ENCODE peak calls at places on chromosome 15, in four cellular contexts. G is stomach, V is adrenal gland, R is H54. W is an unnamed sample.

GRCh38 chr15:71355268-71355667 is 240.0 kb downstream of the THSD4 start:
- DNase-seq in G (no peak), V (no peak), R (no peak), W (no peak)

GRCh38 chr15:40155270-40155910 is 5.5 kb upstream of the BUB1B start:
- DNase-seq in G (peak), V (no peak), R (no peak), W (no peak)

GRCh38 chr15:64447536-64448315 is 12.7 kb upstream of the ZNF609 start:
- DNase-seq in G (no peak), V (no peak), R (no peak), W (no peak)

GRCh38 chr15:83843511-83843910 is 189.6 kb downstream of the ADAMTSL3 start:
- DNase-seq in G (no peak), V (no peak), R (no peak), W (no peak)

GRCh38 chr15:72197460-72198409 is at the start of gene GRAMD2A:
- DNase-seq in G (peak), V (no peak), R (no peak), W (no peak)

GRCh38 chr15:45715528-45715927 is 80.7 kb downstream of the SQOR start:
- DNase-seq in G (no peak), V (no peak), R (no peak), W (no peak)

GRCh38 chr15:77037475-77038209 is 33.3 kb downstream of the TSPAN3 start:
- DNase-seq in G (peak), V (no peak), R (no peak), W (no peak)

GRCh38 chr15:93974804-93975481 is 256.4 kb upstream of the MCTP2 start:
- DNase-seq in G (no peak), V (no peak), R (peak), W (peak)

GRCh38 chr15:65981837-65982696 is 112.8 kb downstream of the RAB11A start:
- DNase-seq in G (peak), V (no peak), R (no peak), W (no peak)

GRCh38 chr15:97026781-97027180 is 696.3 kb downstream of the NR2F2 start:
- DNase-seq in G (no peak), V (no peak), R (no peak), W (no peak)

GRCh38 chr15:58771621-58772235 is 626 bp downstream of the MINDY2 start:
- DNase-seq in G (peak), V (peak), R (peak), W (peak)

DNA sequence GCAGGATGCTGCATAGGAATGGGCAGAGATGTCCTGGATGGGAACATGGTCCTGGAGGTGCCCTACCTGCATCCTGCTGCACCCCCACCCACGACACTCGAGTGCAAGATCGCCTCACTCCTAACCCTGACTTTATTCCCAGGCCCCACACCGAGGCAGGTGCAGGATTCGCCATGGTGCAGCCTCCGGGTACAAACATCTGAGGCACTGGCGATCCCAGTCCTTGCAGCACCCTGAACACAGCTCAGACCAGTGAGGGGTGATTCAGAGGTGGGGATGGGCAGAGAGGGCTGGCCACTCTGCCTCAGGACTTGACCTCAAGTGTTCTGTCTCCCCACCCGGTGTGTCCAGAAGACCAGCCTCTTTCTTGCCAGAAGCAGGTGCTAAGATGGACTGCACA is 49.1 kb downstream of the KLF13 start:
- DNase-seq in G (no peak), V (no peak), R (no peak), W (no peak)
- TF ChIP-seq POLR2A in G (no peak), V (no peak), R (no peak), W (no peak)

DNA sequence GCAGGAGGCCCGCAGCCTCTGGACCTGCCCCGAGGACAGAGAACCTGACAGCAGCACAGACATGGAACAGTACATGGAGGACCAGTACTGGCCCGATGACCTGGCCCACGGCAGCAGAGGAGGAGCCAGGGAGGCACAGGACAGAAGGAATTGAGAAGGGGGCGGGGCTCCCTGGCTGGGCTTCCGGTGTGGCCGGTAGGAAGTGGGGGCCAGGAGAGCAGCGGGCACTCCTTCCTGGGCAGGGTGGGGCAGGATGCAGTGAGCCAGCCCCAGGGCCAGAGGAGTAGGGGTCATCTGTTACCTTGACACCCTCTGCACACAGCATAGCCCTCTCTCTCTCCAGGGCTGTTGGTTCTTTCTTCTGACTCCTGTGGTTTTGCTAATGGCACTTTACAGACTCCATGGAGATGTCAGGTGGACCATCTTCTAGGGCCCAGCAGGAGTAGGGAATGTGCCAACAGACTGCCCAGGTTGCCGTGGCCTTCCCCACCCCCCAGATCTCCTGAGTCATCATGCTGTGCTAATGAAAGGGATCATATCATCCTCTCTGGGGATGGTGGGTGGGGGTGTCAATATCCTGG is 8.6 kb upstream of the ISG20 start:
- DNase-seq in G (peak), V (no peak), R (peak), W (no peak)
- TF ChIP-seq POLR2A in G (no peak), V (no peak), R (no peak), W (no peak)

GRCh38 chr15:74777769-74778598 is 3.9 kb upstream of the CSK start:
- DNase-seq in G (no peak), V (no peak), R (no peak), W (no peak)
- TF ChIP-seq POLR2A in G (no peak), V (no peak), R (no peak), W (no peak)

GRCh38 chr15:98650871-98651481 is 2.6 kb downstream of the IGF1R start:
- DNase-seq in G (peak), V (peak), R (no peak), W (no peak)
- TF ChIP-seq POLR2A in G (no peak), V (no peak), R (no peak), W (peak)

GRCh38 chr15:50354838-50355611 is at the start of gene GABPB1:
- DNase-seq in G (peak), V (peak), R (peak), W (peak)
- TF ChIP-seq POLR2A in G (no peak), V (peak), R (peak), W (peak)

DNA sequence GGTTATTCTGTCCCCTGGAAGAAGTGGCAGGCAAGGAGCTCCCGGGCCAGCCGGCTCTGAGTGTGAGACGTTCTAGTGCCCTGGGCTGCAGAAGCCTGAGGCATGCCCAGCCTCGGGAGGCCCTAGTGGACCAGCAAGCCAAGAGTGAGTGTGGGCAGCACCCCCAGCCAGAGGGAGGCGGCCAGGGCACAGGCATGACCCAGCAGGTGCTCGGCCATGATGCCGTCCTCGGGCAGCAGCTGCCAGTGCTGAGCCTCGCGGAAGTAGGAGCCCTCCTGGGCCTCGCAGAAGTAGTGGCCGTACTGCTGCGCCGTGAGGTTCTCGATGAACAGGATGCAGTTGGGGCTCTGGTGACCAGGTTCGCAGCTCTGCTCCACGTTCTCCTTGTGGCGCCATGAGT is 23.3 kb downstream of the SEMA7A start:
- DNase-seq in G (no peak), V (no peak), R (no peak), W (no peak)
- TF ChIP-seq POLR2A in G (no peak), V (no peak), R (no peak), W (no peak)

GRCh38 chr15:69460481-69460880 is 7.9 kb downstream of the RPLP1 start:
- DNase-seq in G (no peak), V (no peak), R (no peak), W (no peak)

GRCh38 chr15:69459063-69459462 is 6.4 kb downstream of the RPLP1 start:
- DNase-seq in G (peak), V (no peak), R (no peak), W (no peak)

GRCh38 chr15:69454953-69455352 is 2.3 kb downstream of the RPLP1 start:
- DNase-seq in G (no peak), V (no peak), R (no peak), W (no peak)

GRCh38 chr15:69456208-69457166 is 3.9 kb downstream of the RPLP1 start:
- DNase-seq in G (no peak), V (no peak), R (no peak), W (no peak)

DNA sequence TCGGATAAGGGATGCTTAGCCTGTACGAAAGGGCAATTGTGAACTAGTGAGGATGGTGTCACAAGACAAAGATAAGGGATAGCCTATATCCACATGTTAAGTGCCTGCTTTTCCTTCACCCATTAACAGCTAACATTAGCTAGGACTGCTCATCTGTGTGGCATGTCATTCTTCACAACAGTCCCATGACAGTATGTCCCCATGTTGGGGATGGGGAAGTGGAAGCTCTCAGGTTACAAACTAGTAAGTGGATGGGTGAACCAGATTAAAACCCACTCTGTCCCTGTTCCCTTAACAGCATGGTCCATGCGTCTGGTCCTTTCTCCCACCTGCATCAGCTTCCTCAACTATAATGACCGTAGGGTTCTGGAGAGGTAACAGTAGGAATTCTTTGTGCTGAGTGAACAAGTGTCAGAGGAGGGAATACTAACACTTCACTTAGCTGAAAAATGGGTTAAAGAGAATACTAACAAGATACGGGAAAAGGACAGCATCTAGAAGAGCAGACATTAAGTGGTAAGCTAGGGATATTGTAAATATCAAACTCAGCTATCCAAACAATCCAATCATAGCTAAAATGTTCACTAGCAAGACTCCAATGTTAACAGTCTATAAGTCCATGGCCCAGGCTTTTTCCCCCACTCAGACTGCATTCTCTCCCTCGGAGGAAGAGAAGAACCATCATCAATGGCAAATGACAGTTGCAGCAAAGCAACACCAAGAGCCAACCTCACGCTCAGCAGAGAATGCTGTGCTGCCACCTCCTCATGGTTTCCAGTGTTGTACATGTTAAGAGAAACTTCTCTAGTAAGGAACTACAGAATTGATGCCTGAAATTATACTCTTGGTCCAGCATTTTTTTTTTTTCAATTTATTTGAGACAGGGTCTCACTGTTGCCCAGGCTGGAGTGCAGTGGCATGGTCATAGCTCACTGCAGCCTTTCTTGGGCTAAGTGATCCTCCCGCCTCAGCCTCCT is 5.0 kb downstream of the RPLP1 start:
- DNase-seq in G (no peak), V (no peak), R (no peak), W (peak)
- TF ChIP-seq POLR2A in G (no peak), V (no peak), R (no peak), W (no peak)